ENCODE peak calls at places on chromosome 1, in ten cellular contexts. I is MM.1S, E is cardiac muscle cell, P is left ventricle myocardium inferior, C is pancreas, Q is lung, N is neural progenitor cell, O is H9, J is body of pancreas, M is A549. W is an unnamed sample.

GRCh38 chr1:35707253-35708178 is 11.2 kb downstream of the C1orf216 start:
- DNase-seq in M (no peak), C (peak; percentile 38), J (peak; percentile 32), O (peak; percentile 80), N (peak; percentile 96), P (peak; percentile 15), E (peak; percentile 42), Q (no peak), I (peak; percentile 27), W (no peak)

GRCh38 chr1:212132040-212132439 is 96.5 kb downstream of the DTL start:
- DNase-seq in P (no peak), C (no peak), M (no peak), J (no peak), Q (no peak), E (no peak), O (no peak), I (no peak), N (no peak), W (no peak)

GRCh38 chr1:243667591-243667990 is 182.5 kb downstream of the AKT3 start:
- DNase-seq in P (no peak), N (peak; percentile 49), I (peak; percentile 87), J (no peak), E (no peak), C (no peak), O (peak; percentile 28), M (no peak), Q (no peak), W (no peak)

GRCh38 chr1:174968750-174969244 is 30.9 kb upstream of the CACYBP start:
- DNase-seq in I (peak; percentile 96), Q (no peak), E (no peak), J (no peak), P (no peak), M (no peak), O (no peak), C (no peak), N (no peak), W (no peak)

GRCh38 chr1:33358771-33359503 is 38.0 kb upstream of the A3GALT2 start:
- DNase-seq in Q (no peak), E (peak; percentile 41), C (no peak), M (no peak), P (no peak), O (no peak), N (no peak), J (no peak), I (no peak), W (no peak)

GRCh38 chr1:104780470-104781078 is 1030.9 kb downstream of the AMY1C start:
- DNase-seq in O (no peak), J (no peak), P (no peak), E (peak; percentile 56), I (peak; percentile 14), M (peak; percentile 4), Q (no peak), N (peak; percentile 50), C (no peak), W (no peak)

GRCh38 chr1:156709743-156710489 is 4.5 kb upstream of the CRABP2 start:
- DNase-seq in C (peak; percentile 57), Q (peak; percentile 47), M (peak; percentile 29), I (no peak), E (no peak), O (no peak), N (peak; percentile 14), P (peak; percentile 58), J (peak; percentile 42), W (peak; percentile 23)

GRCh38 chr1:35660581-35661473 is 19.5 kb upstream of the PSMB2 start:
- DNase-seq in O (peak; percentile 68), M (peak; percentile 20), N (peak; percentile 92), Q (no peak), J (no peak), E (peak; percentile 85), P (no peak), C (no peak), I (no peak), W (no peak)

GRCh38 chr1:70737125-70737524 is 310.5 kb downstream of the PTGER3 start:
- DNase-seq in J (no peak), Q (no peak), I (no peak), C (no peak), E (no peak), O (no peak), M (no peak), N (no peak), P (no peak), W (no peak)

GRCh38 chr1:99650773-99651437 is 5.0 kb downstream of the PALMD start:
- DNase-seq in O (no peak), I (no peak), M (no peak), N (peak; percentile 28), Q (no peak), C (no peak), P (no peak), E (no peak), J (no peak), W (no peak)

GRCh38 chr1:227508431-227508830 is 54.9 kb upstream of the ZNF678 start:
- DNase-seq in O (no peak), M (no peak), I (no peak), J (no peak), P (no peak), N (no peak), C (no peak), Q (no peak), E (no peak), W (no peak)

GRCh38 chr1:41591891-41592290 is 107.4 kb upstream of the EDN2 start:
- DNase-seq in P (no peak), I (peak; percentile 12), J (no peak), E (no peak), C (no peak), N (no peak), Q (no peak), O (no peak), M (no peak), W (no peak)

GRCh38 chr1:185208626-185209170 is 51.7 kb downstream of the SWT1 start:
- DNase-seq in P (no peak), C (no peak), O (no peak), M (no peak), J (no peak), N (no peak), I (no peak), Q (no peak), E (no peak), W (no peak)

GRCh38 chr1:147171399-147172167 is 687 bp downstream of the PRKAB2 start:
- DNase-seq in N (peak; percentile 41), Q (no peak), P (no peak), J (no peak), E (no peak), C (peak; percentile 13), M (peak; percentile 13), O (no peak), I (peak; percentile 45), W (no peak)
- H3K4me1 ChIP-seq in N (peaks cover 31% of the 10 kb centered on the region), Q (no peaks in the 10 kb centered on the region), P (peaks cover 75% of the 10 kb centered on the region), J (peaks cover 54% of the 10 kb centered on the region), E (peaks cover 32% of the 10 kb centered on the region), C (peaks cover 26% of the 10 kb centered on the region), M (peaks cover 44% of the 10 kb centered on the region), O (no peaks in the 10 kb centered on the region), I (peaks cover 15% of the 10 kb centered on the region), W (peaks cover 3% of the 10 kb centered on the region)

GRCh38 chr1:217076902-217077301 is 353.7 kb upstream of the ESRRG start:
- DNase-seq in I (no peak), N (no peak), E (no peak), P (no peak), M (no peak), J (peak; percentile 23), C (no peak), Q (no peak), O (no peak), W (no peak)
- H3K27ac ChIP-seq in I (no peak overlapping the region), N (no peak overlapping the region), E (peak overlapping the region; percentile 74), P (peak overlapping the region; percentile 74), M (no peak overlapping the region), J (peak overlapping the region; percentile 39), C (peak overlapping the region; percentile 60), Q (peak overlapping the region; percentile 70), O (no peak overlapping the region), W (no peak overlapping the region)

DNA sequence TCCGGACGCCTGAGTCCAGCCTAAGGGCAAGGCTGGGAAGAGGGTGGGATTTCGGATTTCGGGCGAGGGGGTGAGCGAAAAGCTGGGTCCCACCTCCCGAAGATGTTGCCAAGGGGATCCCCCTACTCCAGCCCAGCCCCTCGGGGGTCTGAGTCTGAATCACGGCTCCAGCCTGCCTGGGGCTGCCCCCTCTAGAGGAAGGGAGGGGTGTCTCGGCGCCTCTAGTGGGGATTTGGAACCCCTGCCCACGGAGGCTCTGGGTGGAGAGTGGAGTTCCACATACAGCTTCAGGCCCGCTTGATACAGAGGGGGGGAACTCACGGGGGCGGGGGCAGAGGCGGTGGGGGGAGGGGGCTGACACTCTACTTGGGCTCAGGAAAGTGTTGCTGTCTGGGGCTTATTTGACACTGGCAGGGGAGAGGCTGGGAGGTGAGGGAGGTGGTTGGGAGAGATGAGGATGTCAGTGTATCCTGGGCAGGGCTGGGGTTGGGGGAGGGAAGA is 686 bp downstream of the KIRREL1 start:
- DNase-seq in J (no peak), E (peak; percentile 40), M (no peak), N (no peak), I (no peak), C (no peak), O (no peak), P (no peak), Q (no peak), W (no peak)
- TF ChIP-seq CTCF in J (no peak), E (peak; percentile 22), M (no peak), N (no peak), I (no peak), C (no peak), O (peak; percentile 29), P (peak; percentile 21), Q (no peak), W (no peak)

GRCh38 chr1:45924736-45925135 is 121.3 kb downstream of the MAST2 start:
- DNase-seq in C (no peak), M (peak; percentile 10), E (no peak), O (no peak), Q (no peak), J (no peak), P (no peak), I (no peak), N (peak; percentile 47), W (no peak)

GRCh38 chr1:45923343-45923742 is 119.9 kb downstream of the MAST2 start:
- DNase-seq in P (no peak), O (no peak), I (no peak), N (no peak), Q (no peak), E (no peak), J (no peak), M (no peak), C (no peak), W (no peak)

GRCh38 chr1:45925728-45926287 is 122.4 kb downstream of the MAST2 start:
- DNase-seq in N (no peak), J (peak; percentile 67), P (no peak), Q (no peak), M (no peak), E (no peak), C (peak; percentile 48), I (peak; percentile 80), O (no peak), W (no peak)

GRCh38 chr1:45928486-45929205 is 125.2 kb downstream of the MAST2 start:
- DNase-seq in P (no peak), J (no peak), C (no peak), I (no peak), N (no peak), E (no peak), O (no peak), Q (no peak), M (no peak), W (no peak)

DNA sequence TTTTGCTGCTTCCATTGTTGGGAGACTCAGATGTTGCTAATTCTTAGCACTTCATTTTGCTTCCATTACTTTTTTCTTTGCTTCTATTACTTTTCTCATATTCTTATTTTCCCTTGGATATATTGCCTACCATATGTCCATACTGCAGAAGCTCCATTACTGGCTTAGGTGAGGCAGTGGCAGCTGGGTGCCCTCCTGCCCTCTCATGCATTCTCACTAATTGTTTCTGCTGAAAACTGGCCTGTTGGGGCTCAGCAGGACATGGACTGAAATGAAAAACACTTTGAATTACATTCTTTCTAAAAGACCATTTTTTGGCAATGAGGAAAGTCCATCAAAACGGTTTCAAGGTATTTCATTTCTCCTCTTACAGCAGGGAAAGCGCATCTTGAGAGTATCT is 122.9 kb downstream of the MAST2 start:
- DNase-seq in Q (no peak), C (no peak), O (no peak), P (no peak), N (peak; percentile 15), J (no peak), I (no peak), E (no peak), M (no peak), W (no peak)
- H3K4me1 ChIP-seq in Q (peaks cover 2% of the 10 kb centered on the region), C (peaks cover 6% of the 10 kb centered on the region), O (peaks cover 22% of the 10 kb centered on the region), P (peaks cover 78% of the 10 kb centered on the region), N (peaks cover 42% of the 10 kb centered on the region), J (peaks cover 20% of the 10 kb centered on the region), I (peaks cover 24% of the 10 kb centered on the region), E (peaks cover 34% of the 10 kb centered on the region), M (peaks cover 23% of the 10 kb centered on the region), W (no peaks in the 10 kb centered on the region)